ENCODE peak calls at places on chromosomes 6 and 20, in nine cellular contexts. W is GM13977, S is H1, A is HFF-Myc, L is brain microvascular endothelial cell, G is uterus, E is H9, Q is astrocyte, C is MM.1S. P is an unnamed sample.

GRCh38 chr6:105431226-105431625 is 28.3 kb upstream of the PREP start:
- DNase-seq in W (peak; percentile 23), S (no peak), A (no peak), L (peak; percentile 40), G (no peak), E (no peak), Q (no peak), C (peak; percentile 63), P (no peak)

GRCh38 chr6:19865178-19865577 is 28.0 kb downstream of the ID4 start:
- DNase-seq in W (no peak), S (no peak), A (no peak), L (no peak), G (no peak), E (no peak), Q (no peak), C (no peak), P (no peak)

GRCh38 chr6:32818867-32819266 is 2.1 kb upstream of the HLA-DOB start:
- DNase-seq in W (no peak), S (no peak), A (no peak), L (no peak), G (no peak), E (no peak), Q (no peak), C (no peak), P (no peak)

GRCh38 chr6:157813191-157813590 is 9.9 kb upstream of the SNX9 start:
- DNase-seq in W (no peak), S (no peak), A (no peak), L (no peak), G (peak; percentile 54), E (no peak), Q (peak; percentile 49), C (no peak), P (no peak)

GRCh38 chr20:38060536-38060935 is 27.0 kb downstream of the RPRD1B start:
- DNase-seq in W (no peak), S (peak; percentile 47), A (no peak), L (peak; percentile 77), G (no peak), E (peak; percentile 29), Q (peak; percentile 87), C (no peak), P (no peak)

GRCh38 chr6:124977067-124977908 is 15.1 kb downstream of the RNF217 start:
- DNase-seq in W (no peak), S (no peak), A (no peak), L (no peak), G (no peak), E (no peak), Q (peak; percentile 75), C (no peak), P (no peak)

GRCh38 chr6:105274678-105275077 is 94.9 kb upstream of the POPDC3 start:
- DNase-seq in W (no peak), S (no peak), A (no peak), L (no peak), G (no peak), E (no peak), Q (no peak), C (no peak), P (no peak)

GRCh38 chr6:9360881-9361280 is 925.5 kb upstream of the SLC35B3 start:
- DNase-seq in W (no peak), S (no peak), A (no peak), L (no peak), G (no peak), E (no peak), Q (no peak), C (no peak), P (no peak)

GRCh38 chr6:125375841-125376240 is 74.1 kb upstream of the HDDC2 start:
- DNase-seq in W (no peak), S (no peak), A (no peak), L (peak; percentile 37), G (no peak), E (no peak), Q (no peak), C (no peak), P (no peak)

GRCh38 chr6:167079853-167080297 is 43.0 kb upstream of the CCR6 start:
- DNase-seq in W (peak; percentile 69), S (no peak), A (no peak), L (no peak), G (no peak), E (no peak), Q (no peak), C (peak; percentile 77), P (no peak)

GRCh38 chr6:26183581-26184408 is 96.6 kb downstream of the HFE start:
- DNase-seq in W (peak; percentile 26), S (no peak), A (peak; percentile 88), L (peak; percentile 49), G (peak; percentile 75), E (peak; percentile 78), Q (peak; percentile 88), C (peak; percentile 80), P (peak; percentile 50)

GRCh38 chr6:157763129-157763893 is 59.7 kb upstream of the SNX9 start:
- DNase-seq in W (no peak), S (peak; percentile 85), A (peak; percentile 86), L (peak; percentile 72), G (peak; percentile 73), E (peak; percentile 98), Q (peak; percentile 62), C (peak; percentile 23), P (no peak)

GRCh38 chr20:59825944-59826759 is 107.3 kb downstream of the SYCP2 start:
- DNase-seq in W (no peak), S (no peak), A (no peak), L (no peak), G (no peak), E (peak; percentile 19), Q (no peak), C (no peak), P (no peak)

DNA sequence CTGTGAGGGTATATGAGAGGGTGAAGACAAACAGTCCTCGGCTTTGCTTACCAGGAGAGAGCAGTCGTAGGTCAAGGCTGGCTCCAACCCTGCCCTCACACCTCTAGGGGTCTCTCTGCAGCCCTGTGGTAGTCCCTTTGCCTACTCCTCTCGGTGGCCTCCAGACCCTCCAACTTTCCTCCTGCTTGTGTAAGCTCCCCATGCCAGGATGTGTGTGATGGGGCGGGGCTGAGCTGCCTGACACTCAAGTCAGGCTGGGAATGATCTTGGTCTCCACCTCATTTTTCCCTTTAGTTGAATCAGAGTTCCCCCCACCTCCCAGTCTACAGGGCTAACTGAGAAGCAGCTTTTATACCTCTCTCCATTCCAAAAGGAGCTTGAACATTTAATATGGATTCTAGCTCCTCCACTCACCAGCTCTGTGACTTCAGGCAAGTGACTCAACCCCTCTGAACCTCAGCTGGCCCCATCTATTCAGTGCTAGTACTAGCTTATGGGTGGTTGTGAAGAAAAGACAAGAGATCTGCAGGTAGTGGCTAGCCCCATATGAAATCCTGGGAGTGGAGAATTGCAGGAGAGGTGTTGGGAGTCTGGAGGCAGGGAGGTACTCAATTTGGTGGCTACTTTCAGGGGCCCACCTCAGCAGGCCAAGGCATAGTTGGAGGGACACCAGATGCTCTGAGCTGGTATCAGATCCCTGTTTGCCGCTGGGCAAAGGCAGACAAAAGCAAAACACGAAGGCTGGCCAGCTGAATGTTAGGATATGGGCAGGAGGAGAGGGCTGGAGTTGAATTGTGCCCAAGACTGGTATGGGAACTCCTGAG is 971 bp downstream of the SLC29A1 start:
- DNase-seq in W (no peak), S (no peak), A (no peak), L (no peak), G (no peak), E (no peak), Q (no peak), C (no peak), P (no peak)
- TF ChIP-seq CTCF in W (peak; percentile 20), S (no peak), A (no peak), L (no peak), G (no peak), E (no peak), Q (no peak), C (peak; percentile 9), P (no peak)

DNA sequence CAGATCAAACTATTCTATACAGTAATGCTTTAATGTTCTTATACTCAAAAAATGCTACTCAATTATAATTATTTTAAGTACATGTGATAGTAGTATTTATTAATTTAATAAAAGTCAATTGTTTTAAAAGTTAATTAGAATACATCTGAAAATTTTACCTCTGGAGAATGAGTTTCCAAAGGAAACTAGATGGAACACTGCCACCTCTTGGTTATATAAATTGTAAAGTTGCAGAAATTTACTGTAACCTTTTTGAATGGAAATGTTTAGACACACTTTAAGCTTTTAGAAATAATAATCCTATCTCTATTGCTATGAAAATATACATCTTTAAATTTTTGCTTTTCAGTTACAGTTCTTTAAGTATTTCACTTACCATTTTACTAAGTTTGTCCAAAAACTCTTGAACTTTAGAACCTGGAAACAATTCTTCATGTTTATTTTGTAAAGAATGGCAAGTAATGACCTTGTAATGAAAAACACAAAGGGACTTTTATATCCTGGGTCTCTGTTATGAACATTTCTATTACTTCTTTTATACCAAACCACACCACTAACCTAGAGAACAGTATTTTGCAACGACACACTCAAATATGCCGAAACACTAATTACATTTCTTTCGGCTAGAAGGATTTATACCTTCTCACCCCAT is 10.9 kb upstream of the BMP5 start:
- DNase-seq in W (no peak), S (no peak), A (no peak), L (no peak), G (no peak), E (no peak), Q (no peak), C (peak; percentile 14), P (no peak)
- TF ChIP-seq CTCF in W (peak; percentile 30), S (no peak), A (no peak), L (no peak), G (no peak), E (peak; percentile 67), Q (peak; percentile 21), C (peak; percentile 32), P (no peak)

GRCh38 chr20:62571667-62572344 is 70.5 kb upstream of the SLCO4A1 start:
- DNase-seq in W (no peak), S (no peak), A (no peak), L (no peak), G (no peak), E (peak; percentile 62), Q (no peak), C (no peak), P (no peak)
- TF ChIP-seq CTCF in W (peak; percentile 7), S (peak; percentile 55), A (peak; percentile 17), L (peak; percentile 19), G (no peak), E (peak; percentile 45), Q (no peak), C (peak; percentile 3), P (no peak)

GRCh38 chr20:63749597-63750508 is 10.3 kb downstream of the SLC2A4RG start:
- DNase-seq in W (peak; percentile 39), S (no peak), A (no peak), L (no peak), G (no peak), E (no peak), Q (no peak), C (no peak), P (no peak)

GRCh38 chr20:63745961-63746765 is 6.6 kb downstream of the SLC2A4RG start:
- DNase-seq in W (peak; percentile 34), S (no peak), A (no peak), L (no peak), G (no peak), E (no peak), Q (no peak), C (no peak), P (no peak)

GRCh38 chr20:63746766-63747315 is 7.3 kb downstream of the SLC2A4RG start:
- DNase-seq in W (no peak), S (no peak), A (no peak), L (no peak), G (no peak), E (no peak), Q (no peak), C (no peak), P (no peak)

GRCh38 chr20:63748356-63749270 is 9.0 kb downstream of the SLC2A4RG start:
- DNase-seq in W (peak; percentile 43), S (no peak), A (no peak), L (no peak), G (peak; percentile 31), E (no peak), Q (no peak), C (no peak), P (no peak)

GRCh38 chr20:63747622-63748355 is 8.2 kb downstream of the SLC2A4RG start:
- DNase-seq in W (peak; percentile 52), S (no peak), A (no peak), L (no peak), G (no peak), E (no peak), Q (no peak), C (no peak), P (no peak)
- TF ChIP-seq CTCF in W (no peak), S (no peak), A (no peak), L (no peak), G (no peak), E (no peak), Q (no peak), C (no peak), P (no peak)

P was measured in natural killer cell.